ENCODE peak calls at places on chromosomes 13 and 19, in six cellular contexts. J is CD8-positive, alpha-beta T cell; V is pancreas; E is GM20000; A is IMR-90; N is A549. S is an unnamed sample.

GRCh38 chr13:32951580-32951979 is 64.6 kb upstream of the KL start:
- DNase-seq in J (no peak), V (no peak), E (no peak), A (no peak), N (no peak), S (no peak)

GRCh38 chr19:45470147-45471081 is 2.6 kb downstream of the FOSB start:
- DNase-seq in J (no peak), V (peak), E (no peak), A (peak), N (peak), S (no peak)

GRCh38 chr19:18281082-18282020 is at the start of gene JUND:
- DNase-seq in J (peak), V (peak), E (peak), A (peak), N (peak), S (peak)

GRCh38 chr19:1690570-1691307 is 38.3 kb upstream of the TCF3 start:
- DNase-seq in J (no peak), V (no peak), E (peak), A (no peak), N (no peak), S (no peak)

GRCh38 chr19:29303035-29303706 is 90.2 kb upstream of the UQCRFS1 start:
- DNase-seq in J (no peak), V (no peak), E (no peak), A (no peak), N (no peak), S (no peak)

GRCh38 chr13:98407575-98407974 is 169.3 kb downstream of the STK24 start:
- DNase-seq in J (no peak), V (no peak), E (no peak), A (no peak), N (no peak), S (no peak)

GRCh38 chr19:41702208-41702651 is 6.2 kb upstream of the CEACAM5 start:
- DNase-seq in J (no peak), V (no peak), E (no peak), A (peak), N (peak), S (no peak)

GRCh38 chr19:8083141-8083540 is 30.6 kb downstream of the CCL25 start:
- DNase-seq in J (no peak), V (no peak), E (no peak), A (no peak), N (no peak), S (no peak)

GRCh38 chr19:6156033-6156432 is 20.6 kb downstream of the ACSBG2 start:
- DNase-seq in J (no peak), V (no peak), E (no peak), A (no peak), N (no peak), S (no peak)

GRCh38 chr13:87680298-87680697 is 9.1 kb downstream of the SLITRK5 start:
- DNase-seq in J (no peak), V (no peak), E (no peak), A (no peak), N (peak), S (no peak)
- TF ChIP-seq CTCF in J (no peak), V (no peak), E (no peak), A (no peak), N (peak), S (no peak)

DNA sequence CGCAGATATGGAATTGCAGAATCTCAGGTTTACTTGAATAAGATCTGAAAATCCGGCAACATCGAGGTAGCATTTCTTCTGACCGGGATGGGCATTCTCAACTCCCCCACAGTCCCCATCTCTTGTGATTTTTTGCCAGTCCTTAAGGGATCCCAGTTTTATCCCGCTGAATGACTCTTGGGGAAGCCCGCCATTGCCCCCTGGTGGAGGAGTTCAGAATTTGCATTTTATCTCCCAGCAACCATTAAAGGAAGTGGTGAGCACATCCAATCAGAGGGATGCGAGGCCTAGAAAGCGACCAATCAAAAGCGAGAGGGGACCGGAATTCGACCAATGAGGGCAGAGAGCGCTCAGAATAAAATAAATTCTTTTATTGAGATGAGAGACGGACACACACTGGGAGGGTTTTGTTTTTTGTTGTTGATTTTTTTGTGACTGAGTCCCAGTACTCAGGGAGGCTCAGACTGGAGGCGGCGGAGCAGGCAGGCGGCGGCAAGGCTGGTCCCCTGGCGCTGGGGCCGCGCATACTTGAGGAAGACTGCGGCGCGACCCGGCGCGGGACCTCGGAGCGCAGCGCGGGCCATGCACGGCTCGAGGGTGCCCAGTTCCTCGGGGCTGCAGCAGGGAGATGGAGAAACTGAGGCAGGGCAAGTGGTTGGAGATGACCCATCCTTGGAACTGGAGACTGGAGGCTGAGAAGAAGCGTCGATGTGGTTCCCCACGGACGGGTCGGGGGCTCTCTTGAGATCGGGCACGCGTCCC is 3.9 kb upstream of the TTC9B start:
- DNase-seq in J (peak), V (peak), E (peak), A (peak), N (peak), S (peak)
- TF ChIP-seq CTCF in J (peak), V (peak), E (peak), A (peak), N (peak), S (peak)

GRCh38 chr19:35740423-35741215 is 1.6 kb downstream of the IGFLR1 start:
- DNase-seq in J (peak), V (peak), E (peak), A (peak), N (peak), S (peak)

GRCh38 chr19:35741216-35741541 is 1.1 kb downstream of the IGFLR1 start:
- DNase-seq in J (no peak), V (no peak), E (no peak), A (no peak), N (no peak), S (no peak)

GRCh38 chr19:35744335-35744687 is 907 bp downstream of the U2AF1L4 start:
- DNase-seq in J (no peak), V (no peak), E (no peak), A (no peak), N (no peak), S (no peak)

GRCh38 chr19:35743640-35744306 is 1.4 kb downstream of the U2AF1L4 start:
- DNase-seq in J (no peak), V (no peak), E (no peak), A (no peak), N (no peak), S (no peak)

DNA sequence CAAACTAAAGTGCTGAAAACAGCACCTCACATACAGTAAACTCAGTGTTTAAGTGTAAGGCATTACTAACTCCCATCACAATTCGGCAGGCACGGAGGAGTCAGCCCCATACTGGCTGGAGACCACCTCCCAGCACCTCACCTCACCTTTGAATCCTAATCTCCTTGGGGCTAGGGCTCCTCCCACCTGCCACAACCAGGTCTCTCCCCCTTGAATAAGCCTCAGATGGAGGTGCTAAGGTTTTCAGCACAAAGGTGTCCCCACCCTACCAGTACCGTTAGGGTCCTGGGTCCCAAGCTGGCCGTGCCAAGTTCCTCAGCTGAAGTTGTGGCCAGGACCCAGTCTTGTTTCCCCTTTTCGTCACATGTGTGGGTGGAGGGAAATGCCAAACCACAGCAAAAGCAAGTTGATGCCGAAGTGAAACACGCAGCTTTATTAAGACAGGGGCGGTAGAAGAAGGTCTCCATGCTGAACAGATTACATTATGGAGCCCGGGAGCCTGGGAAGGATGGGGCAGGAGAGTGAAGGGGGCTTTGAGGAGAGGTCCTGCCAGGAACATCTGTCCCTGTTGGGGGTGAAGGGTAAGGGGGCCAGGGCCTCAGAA is at the start of gene IGFLR1:
- DNase-seq in J (peak), V (no peak), E (peak), A (no peak), N (no peak), S (no peak)
- TF ChIP-seq CTCF in J (no peak), V (no peak), E (no peak), A (no peak), N (no peak), S (no peak)

GRCh38 chr19:54436031-54436523 is 12.9 kb upstream of the LENG8 start:
- DNase-seq in J (no peak), V (no peak), E (no peak), A (no peak), N (no peak), S (no peak)
- TF ChIP-seq CTCF in J (no peak), V (no peak), E (no peak), A (no peak), N (no peak), S (no peak)